ENCODE peak calls at places on chromosomes 5 and 9, in nine cellular contexts. H, W, Z, D, J, E, G, C and N are unnamed samples.

GRCh38 chr5:116864157-116864837 is 289.7 kb upstream of the SEMA6A start:
- DNase-seq in H (peak), D (no peak), Z (no peak), J (peak), E (no peak), C (peak), G (no peak), W (no peak), N (no peak)

GRCh38 chr5:110342683-110343082 is 383.8 kb downstream of the TMEM232 start:
- DNase-seq in D (no peak), H (no peak), W (no peak), C (peak), G (no peak), J (no peak), E (no peak), Z (no peak), N (no peak)

GRCh38 chr5:78589928-78590327 is 58.6 kb downstream of the LHFPL2 start:
- DNase-seq in Z (no peak), C (no peak), J (no peak), D (no peak), E (no peak), H (no peak), W (no peak), G (no peak), N (no peak)

GRCh38 chr5:173326501-173326960 is 1.7 kb downstream of the STC2 start:
- DNase-seq in G (no peak), W (peak), E (no peak), H (no peak), D (no peak), Z (no peak), J (no peak), C (no peak), N (no peak)

GRCh38 chr9:88950341-88951141 is 40.7 kb upstream of the S1PR3 start:
- DNase-seq in D (no peak), C (peak), G (no peak), J (no peak), W (no peak), H (no peak), Z (peak), E (peak), N (no peak)

GRCh38 chr5:7813007-7813406 is 37.9 kb downstream of the CFAP90 start:
- DNase-seq in D (no peak), E (no peak), H (no peak), C (no peak), W (no peak), G (no peak), Z (no peak), J (no peak), N (no peak)

GRCh38 chr5:124888050-124888506 is 141.6 kb upstream of the ZNF608 start:
- DNase-seq in D (no peak), J (peak), C (peak), E (no peak), Z (peak), H (peak), G (no peak), W (no peak), N (no peak)

GRCh38 chr9:23543420-23543819 is 282.6 kb downstream of the ELAVL2 start:
- DNase-seq in G (no peak), Z (peak), H (no peak), W (no peak), D (no peak), E (no peak), C (no peak), J (no peak), N (no peak)

GRCh38 chr9:121670447-121670846 is 19.0 kb downstream of the DAB2IP start:
- DNase-seq in J (no peak), C (no peak), W (no peak), H (no peak), G (no peak), Z (no peak), E (no peak), D (no peak), N (no peak)

GRCh38 chr5:17738461-17738860 is 104.2 kb downstream of the TAF11L14 start:
- DNase-seq in D (no peak), W (no peak), J (no peak), H (no peak), E (no peak), C (no peak), G (no peak), Z (no peak), N (no peak)

GRCh38 chr9:127130661-127131538 is 8.5 kb upstream of the ANGPTL2 start:
- DNase-seq in D (no peak), J (peak), Z (no peak), G (no peak), C (peak), E (peak), H (no peak), W (no peak), N (no peak)

DNA sequence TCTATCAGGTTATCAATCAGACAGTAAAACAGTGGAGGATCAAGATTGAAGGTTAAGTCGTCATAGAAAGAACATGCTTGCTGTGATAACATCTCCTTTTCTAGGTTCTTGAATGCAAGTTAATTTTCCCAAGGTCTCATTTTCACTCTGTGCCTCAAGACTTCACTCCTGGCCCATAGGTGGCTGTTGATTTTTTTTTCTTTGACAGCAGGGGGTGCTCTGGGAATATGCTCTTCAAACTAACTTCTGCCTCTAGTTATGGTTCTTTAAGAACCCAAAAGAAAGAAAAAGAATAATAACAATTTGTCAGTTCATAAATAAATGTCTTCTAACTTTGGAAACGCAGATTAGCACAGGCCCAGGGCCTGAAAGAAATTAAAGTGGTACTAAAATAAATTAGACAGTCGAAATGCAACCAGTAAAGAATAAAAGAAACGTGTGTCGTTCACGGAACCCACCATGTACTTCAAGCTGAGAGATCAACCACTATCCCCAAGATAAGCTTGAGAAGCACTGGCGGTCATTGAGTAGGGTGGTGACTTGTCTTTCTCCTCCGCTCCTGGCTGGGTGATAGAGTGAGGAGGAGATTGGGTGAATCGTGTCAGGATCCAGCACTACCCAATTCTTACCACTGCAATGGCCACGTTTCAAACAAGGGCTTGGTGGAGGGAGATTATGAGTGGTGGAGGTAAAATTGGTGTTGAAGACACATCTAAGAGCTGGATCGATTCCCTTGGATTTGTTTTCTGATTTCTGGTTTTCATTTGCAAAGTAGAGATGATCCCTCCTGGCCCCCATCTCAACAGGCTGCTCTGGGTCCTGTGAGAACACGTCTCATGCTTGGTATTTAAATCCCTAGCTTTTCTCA is 93.4 kb upstream of the IRX4 start:
- DNase-seq in G (no peak), D (peak), J (no peak), H (no peak), Z (no peak), E (no peak), C (no peak), W (no peak), N (peak)
- TF ChIP-seq CTCF in G (no peak), D (peak), J (peak), H (peak), Z (peak), E (no peak), C (no peak), W (peak), N (peak)

GRCh38 chr9:98791147-98792095 is 4.9 kb downstream of the ANKS6 start:
- DNase-seq in W (peak), G (no peak), Z (peak), C (peak), D (peak), H (peak), J (peak), E (peak), N (peak)
- TF ChIP-seq REST in W (no peak), G (no peak), Z (no peak), C (no peak), D (no peak), H (no peak), J (no peak), E (no peak), N (no peak)

GRCh38 chr9:136745389-136746218 is 2.7 kb downstream of the LCN6 start:
- DNase-seq in H (no peak), C (no peak), W (peak), E (no peak), Z (no peak), G (no peak), D (no peak), J (no peak), N (no peak)
- H3K4me3 ChIP-seq in H (no peak), C (no peak), W (no peak), E (no peak), Z (no peak), G (no peak), D (no peak), J (no peak), N (no peak)

GRCh38 chr9:92682269-92682668 is 12.3 kb upstream of the IPPK start:
- DNase-seq in E (no peak), D (no peak), H (no peak), W (no peak), C (no peak), J (no peak), G (no peak), Z (no peak), N (no peak)

GRCh38 chr9:92685022-92685421 is 15.1 kb upstream of the IPPK start:
- DNase-seq in W (no peak), J (no peak), E (no peak), Z (no peak), H (no peak), G (no peak), D (no peak), C (no peak), N (no peak)

DNA sequence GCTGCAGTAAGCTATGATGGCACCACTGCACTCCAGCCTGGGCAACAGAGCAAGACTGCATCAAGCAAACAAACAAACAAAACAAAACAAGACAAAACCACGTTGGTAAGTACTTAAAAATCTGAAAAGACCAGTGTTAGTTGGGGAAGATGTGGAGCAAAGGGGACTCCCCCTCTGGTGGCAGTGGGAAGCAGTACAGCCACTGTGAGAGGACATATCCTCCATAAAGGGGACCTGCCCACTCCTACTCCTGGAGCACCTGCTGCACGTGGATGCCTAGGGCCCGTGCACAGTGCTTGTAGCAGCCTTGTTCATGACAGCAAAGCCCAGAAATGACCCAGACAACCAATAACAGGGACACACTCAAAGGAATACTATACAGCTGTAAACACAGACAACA is 17.0 kb upstream of the IPPK start:
- DNase-seq in G (no peak), D (no peak), E (no peak), W (peak), C (peak), H (peak), Z (peak), J (no peak), N (no peak)
- TF ChIP-seq CTCF in G (peak), D (peak), E (no peak), W (peak), C (peak), H (peak), Z (no peak), J (peak), N (no peak)

DNA sequence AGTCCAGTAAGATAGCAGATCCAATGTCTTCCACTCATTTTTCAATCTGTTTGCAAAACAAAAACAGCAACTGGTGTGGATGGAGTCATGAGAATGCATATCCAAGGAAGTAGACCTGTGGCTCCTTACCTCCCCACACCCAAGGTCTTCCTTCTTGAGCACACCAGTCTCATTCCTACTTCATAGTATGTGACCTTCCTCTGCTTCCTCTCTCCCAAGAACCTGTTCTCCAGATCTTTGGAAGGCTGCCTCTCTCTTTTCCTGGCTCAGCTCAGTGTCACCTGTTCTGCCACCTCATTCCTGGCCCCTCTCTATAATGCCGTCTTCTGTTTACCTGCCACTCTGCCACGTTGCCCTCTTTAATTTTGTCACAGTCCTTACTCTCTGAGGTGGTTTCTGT is 7.9 kb upstream of the TRIM7 start:
- DNase-seq in D (no peak), E (no peak), C (no peak), G (no peak), Z (no peak), W (no peak), H (no peak), J (no peak), N (no peak)
- TF ChIP-seq REST in D (no peak), E (no peak), C (no peak), G (no peak), Z (no peak), W (no peak), H (no peak), J (no peak), N (no peak)

DNA sequence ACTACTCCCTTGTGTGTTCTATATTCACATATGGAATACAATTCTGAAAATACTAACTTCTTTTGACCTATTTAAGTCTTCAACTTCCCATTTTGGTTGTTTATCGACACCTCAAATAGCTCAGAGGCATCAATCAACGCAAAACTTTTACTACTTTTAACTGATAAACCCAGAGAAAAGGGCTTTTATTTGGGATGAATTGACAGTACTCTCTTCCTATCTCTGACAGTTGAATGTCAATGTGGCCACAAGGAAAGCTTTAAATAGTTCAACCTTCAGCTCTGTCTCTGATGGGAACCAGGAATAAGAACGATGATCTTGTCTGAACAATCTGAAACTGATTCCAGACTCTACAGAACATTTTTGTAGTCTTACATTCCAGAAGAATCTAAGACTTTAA is 53.9 kb upstream of the MAP3K1 start:
- DNase-seq in C (no peak), H (no peak), G (no peak), Z (no peak), D (no peak), E (no peak), J (no peak), W (no peak), N (no peak)
- H3K4me3 ChIP-seq in C (no peak), H (no peak), G (no peak), Z (no peak), D (no peak), E (no peak), J (no peak), W (no peak), N (no peak)

GRCh38 chr5:76145945-76146344 is 62.8 kb downstream of the SV2C start:
- DNase-seq in G (no peak), D (peak), H (peak), J (no peak), Z (peak), C (peak), E (no peak), W (peak), N (no peak)
- TF ChIP-seq CTCF in G (peak), D (peak), H (peak), J (peak), Z (no peak), C (peak), E (no peak), W (peak), N (peak)